ENCODE peak calls at places on chromosomes 6 and 20, in six cellular contexts. O is IMR-90, F is H9, U is mesenchymal stem cell, Z is H1, J is trophoblast cell. T is an unnamed sample.

GRCh38 chr6:85405175-85405852 is 44.6 kb upstream of the NT5E start:
- DNase-seq in O (peak; percentile 55), F (no peak), U (no peak), Z (no peak), J (no peak), T (no peak)

GRCh38 chr20:14685179-14685578 is 347.8 kb upstream of the FLRT3 start:
- DNase-seq in O (no peak), F (no peak), U (no peak), Z (no peak), J (no peak), T (no peak)

GRCh38 chr20:44644384-44645131 is 6.9 kb downstream of the ADA start:
- DNase-seq in O (no peak), F (no peak), U (peak; percentile 17), Z (no peak), J (peak; percentile 87), T (no peak)

GRCh38 chr6:70395301-70395672 is 18.0 kb upstream of the FAM135A start:
- DNase-seq in O (no peak), F (no peak), U (no peak), Z (no peak), J (no peak), T (no peak)

GRCh38 chr6:158817298-158818007 is 1.7 kb downstream of the EZR start:
- DNase-seq in O (peak; percentile 48), F (no peak), U (peak; percentile 42), Z (no peak), J (peak; percentile 68), T (no peak)

GRCh38 chr20:19819149-19819548 is 61.1 kb downstream of the RIN2 start:
- DNase-seq in O (no peak), F (no peak), U (no peak), Z (no peak), J (no peak), T (no peak)

GRCh38 chr6:142566628-142567396 is 265.0 kb downstream of the ADGRG6 start:
- DNase-seq in O (peak; percentile 47), F (peak; percentile 78), U (peak; percentile 72), Z (peak; percentile 92), J (peak; percentile 91), T (peak; percentile 61)

GRCh38 chr20:23091741-23092408 is 5.8 kb upstream of the CD93 start:
- DNase-seq in O (no peak), F (no peak), U (peak; percentile 48), Z (no peak), J (no peak), T (no peak)

GRCh38 chr6:19986691-19987438 is 149.7 kb downstream of the ID4 start:
- DNase-seq in O (no peak), F (no peak), U (no peak), Z (no peak), J (no peak), T (no peak)

GRCh38 chr6:120354452-120355098 is 979.7 kb downstream of the TBC1D32 start:
- DNase-seq in O (no peak), F (no peak), U (no peak), Z (no peak), J (peak; percentile 70), T (no peak)

GRCh38 chr20:2290486-2290885 is 5.3 kb upstream of the TGM3 start:
- DNase-seq in O (no peak), F (no peak), U (no peak), Z (no peak), J (no peak), T (no peak)

GRCh38 chr6:111837641-111838500 is 35.4 kb downstream of the FYN start:
- DNase-seq in O (no peak), F (no peak), U (no peak), Z (no peak), J (no peak), T (no peak)

GRCh38 chr20:5353624-5354496 is 37.1 kb upstream of the PROKR2 start:
- DNase-seq in O (peak; percentile 44), F (no peak), U (peak; percentile 76), Z (no peak), J (peak; percentile 32), T (no peak)

GRCh38 chr6:83055366-83055964 is 10.2 kb downstream of the UBE3D start:
- DNase-seq in O (peak; percentile 47), F (peak; percentile 40), U (peak; percentile 51), Z (peak; percentile 72), J (peak; percentile 76), T (peak; percentile 48)

GRCh38 chr6:22497299-22497698 is 72.1 kb upstream of the HDGFL1 start:
- DNase-seq in O (no peak), F (no peak), U (no peak), Z (no peak), J (no peak), T (no peak)

GRCh38 chr20:38046572-38046971 is 13.0 kb downstream of the RPRD1B start:
- DNase-seq in O (no peak), F (peak; percentile 33), U (no peak), Z (no peak), J (no peak), T (no peak)

GRCh38 chr6:44312901-44313788 is at the start of gene AARS2:
- DNase-seq in O (peak; percentile 83), F (peak; percentile 90), U (peak; percentile 90), Z (peak; percentile 99), J (peak; percentile 98), T (peak; percentile 86)

GRCh38 chr6:107118976-107119375 is 3.7 kb upstream of the BEND3 start:
- DNase-seq in O (no peak), F (no peak), U (no peak), Z (no peak), J (no peak), T (no peak)

GRCh38 chr6:166307981-166308768 is at the start of gene PRR18:
- DNase-seq in O (no peak), F (peak; percentile 51), U (peak; percentile 4), Z (peak; percentile 72), J (no peak), T (peak; percentile 31)

DNA sequence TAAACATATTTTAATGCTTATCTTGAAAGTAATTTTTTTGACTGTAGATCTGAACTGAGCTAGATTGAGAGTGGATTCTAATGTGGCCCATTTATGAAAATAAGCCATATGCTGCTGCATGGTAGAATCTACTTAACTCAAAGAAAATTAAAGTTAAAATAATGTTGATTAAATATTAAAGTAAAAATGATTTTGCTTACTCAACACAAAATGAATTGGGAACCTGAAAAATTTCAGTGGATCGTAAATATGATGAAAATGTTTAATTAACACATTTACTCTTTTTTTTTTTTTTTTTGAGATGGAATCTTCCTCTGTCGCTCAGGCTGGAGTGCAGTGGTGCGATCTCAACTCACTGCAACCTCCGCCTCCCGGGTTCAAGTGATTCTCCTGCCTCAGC is 144.5 kb upstream of the HMGN3 start:
- DNase-seq in O (no peak), F (no peak), U (no peak), Z (no peak), J (no peak), T (no peak)
- H4K91ac ChIP-seq in O (no peak overlapping the region), F (no peak overlapping the region), U (no peak overlapping the region), Z (no peak overlapping the region), J (no peak overlapping the region), T (no peak overlapping the region)

DNA sequence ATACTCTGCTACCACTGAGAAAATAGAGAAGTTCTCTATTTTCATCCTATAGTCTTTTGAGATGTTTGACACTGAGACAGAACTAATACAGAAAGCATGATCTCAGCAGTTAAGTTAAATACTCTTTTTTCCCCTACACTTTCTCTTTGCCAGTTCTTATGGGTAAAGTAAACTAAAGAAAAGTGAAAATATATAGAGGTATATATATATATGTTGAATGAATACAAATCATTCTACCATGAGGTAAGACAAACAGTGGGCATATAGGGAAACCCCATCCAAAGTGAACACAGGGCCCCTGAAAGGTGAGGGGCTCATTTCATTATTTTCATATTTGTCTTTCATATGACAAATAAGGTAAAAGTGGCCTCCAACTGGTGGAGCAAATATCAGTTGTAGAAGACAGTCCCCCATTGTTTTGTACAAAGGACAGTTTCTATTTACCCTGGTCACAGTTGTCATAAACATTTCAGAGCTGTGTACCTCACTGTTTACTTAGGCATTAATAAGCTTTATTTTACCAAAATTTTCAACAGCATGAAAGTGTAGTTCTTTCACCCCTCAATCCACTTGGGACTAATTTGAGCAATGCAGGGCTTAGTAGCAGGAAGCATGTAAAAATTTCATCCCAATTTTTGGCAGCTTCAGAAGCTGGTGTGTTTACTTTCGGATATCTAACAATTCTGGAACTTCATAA is 188.3 kb upstream of the MARCKS start:
- DNase-seq in O (no peak), F (no peak), U (no peak), Z (no peak), J (no peak), T (no peak)
- H3K4ac ChIP-seq in O (no peak overlapping the region), F (no peak overlapping the region), U (no peak overlapping the region), Z (no peak overlapping the region), J (no peak overlapping the region), T (no peak overlapping the region)

DNA sequence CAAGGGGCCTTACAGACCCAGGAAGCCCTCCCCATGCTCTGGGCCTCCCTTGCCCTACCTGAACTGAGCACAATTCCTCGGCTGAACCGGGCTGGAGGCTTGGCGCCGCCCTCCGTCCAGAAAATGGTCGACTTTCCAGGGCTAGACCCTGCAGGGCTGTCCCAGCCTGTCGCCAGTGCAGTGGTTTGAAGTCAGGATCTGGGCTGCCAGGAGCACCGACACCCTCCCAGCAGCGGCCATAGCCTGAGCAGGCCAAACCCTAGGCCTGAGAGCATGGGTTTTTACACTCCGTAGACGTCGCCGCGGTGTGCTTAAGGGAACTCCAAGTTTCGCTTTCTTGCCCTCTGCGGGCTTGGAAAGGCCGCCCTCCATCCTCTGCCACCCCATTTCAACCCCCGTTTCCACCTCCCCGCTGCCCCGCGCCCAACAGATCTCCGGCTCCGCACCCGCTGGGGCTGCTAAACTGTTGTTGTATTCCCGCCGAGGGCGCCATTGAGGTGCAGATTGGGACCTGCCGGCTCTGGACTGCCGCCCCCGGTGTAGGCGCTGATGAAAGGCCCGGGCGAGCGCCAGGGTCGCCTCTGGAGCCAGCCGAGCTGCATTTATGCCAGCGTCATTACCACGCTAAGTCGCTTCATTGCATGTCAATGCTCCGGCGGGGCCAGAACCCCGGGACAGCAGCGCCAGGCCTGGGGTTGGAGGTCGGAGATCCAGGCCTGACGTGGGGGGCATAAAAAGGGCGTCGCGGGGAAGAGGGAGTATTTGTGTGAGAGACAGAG is 2.2 kb upstream of the TFAP2A start:
- DNase-seq in O (no peak), F (peak; percentile 89), U (no peak), Z (peak; percentile 86), J (peak; percentile 54), T (no peak)
- H4K8ac ChIP-seq in O (no peak overlapping the region), F (no peak overlapping the region), U (no peak overlapping the region), Z (no peak overlapping the region), J (peak overlapping the region; percentile 49), T (no peak overlapping the region)

GRCh38 chr6:157076427-157076774 is 246.9 kb downstream of the TMEM242 start:
- DNase-seq in O (no peak), F (no peak), U (no peak), Z (no peak), J (no peak), T (no peak)

GRCh38 chr6:157075549-157076426 is 247.5 kb downstream of the TMEM242 start:
- DNase-seq in O (peak; percentile 68), F (no peak), U (no peak), Z (no peak), J (no peak), T (no peak)

GRCh38 chr6:157073596-157073995 is 249.7 kb downstream of the TMEM242 start:
- DNase-seq in O (no peak), F (no peak), U (no peak), Z (no peak), J (no peak), T (no peak)

GRCh38 chr6:157077251-157077650 is 246.1 kb downstream of the TMEM242 start:
- DNase-seq in O (no peak), F (no peak), U (no peak), Z (no peak), J (no peak), T (no peak)

GRCh38 chr6:157074969-157075368 is 248.3 kb downstream of the TMEM242 start:
- DNase-seq in O (no peak), F (no peak), U (no peak), Z (no peak), J (no peak), T (no peak)
- H4K91ac ChIP-seq in O (no peak overlapping the region), F (no peak overlapping the region), U (no peak overlapping the region), Z (no peak overlapping the region), J (no peak overlapping the region), T (no peak overlapping the region)